ENCODE peak calls at places on chromosomes 11 and 22, in six cellular contexts. One of them, this sample, is unnamed.

GRCh38 chr11:35126000-35126878 is 12.7 kb upstream of the CD44 start:
- DNase-seq in HCT116: no peak
- DNase-seq in H1: no peak
- DNase-seq in GM12878: peak; percentile 88
- DNase-seq in K562: no peak
- DNase-seq in HepG2: no peak
- DNase-seq in this sample: no peak

GRCh38 chr11:134266841-134267251 is 9.3 kb upstream of the GLB1L3 start:
- DNase-seq in HCT116: no peak
- DNase-seq in H1: no peak
- DNase-seq in GM12878: no peak
- DNase-seq in K562: no peak
- DNase-seq in HepG2: no peak
- DNase-seq in this sample: no peak

GRCh38 chr11:114019574-114019973 is 39.9 kb upstream of the ZBTB16 start:
- DNase-seq in HCT116: no peak
- DNase-seq in H1: no peak
- DNase-seq in GM12878: no peak
- DNase-seq in K562: no peak
- DNase-seq in HepG2: no peak
- DNase-seq in this sample: no peak

GRCh38 chr22:39474351-39474991 is 17.7 kb downstream of the MGAT3 start:
- DNase-seq in HCT116: no peak
- DNase-seq in H1: peak; percentile 47
- DNase-seq in GM12878: no peak
- DNase-seq in K562: no peak
- DNase-seq in HepG2: no peak
- DNase-seq in this sample: peak; percentile 77

GRCh38 chr11:34425863-34426262 is 12.9 kb upstream of the CAT start:
- DNase-seq in HCT116: no peak
- DNase-seq in H1: no peak
- DNase-seq in GM12878: no peak
- DNase-seq in K562: no peak
- DNase-seq in HepG2: no peak
- DNase-seq in this sample: no peak

GRCh38 chr11:68002943-68003845 is 703 bp downstream of the UNC93B1 start:
- DNase-seq in HCT116: no peak
- DNase-seq in H1: no peak
- DNase-seq in GM12878: no peak
- DNase-seq in K562: peak; percentile 66
- DNase-seq in HepG2: no peak
- DNase-seq in this sample: no peak

GRCh38 chr11:127943763-127944162 is 643.6 kb downstream of the ETS1 start:
- DNase-seq in HCT116: no peak
- DNase-seq in H1: no peak
- DNase-seq in GM12878: no peak
- DNase-seq in K562: no peak
- DNase-seq in HepG2: no peak
- DNase-seq in this sample: no peak

GRCh38 chr22:28397324-28397723 is 282.3 kb downstream of the TTC28 start:
- DNase-seq in HCT116: no peak
- DNase-seq in H1: no peak
- DNase-seq in GM12878: no peak
- DNase-seq in K562: no peak
- DNase-seq in HepG2: no peak
- DNase-seq in this sample: no peak

GRCh38 chr11:134385774-134386565 is 26.1 kb downstream of the B3GAT1 start:
- DNase-seq in HCT116: no peak
- DNase-seq in H1: no peak
- DNase-seq in GM12878: no peak
- DNase-seq in K562: no peak
- DNase-seq in HepG2: no peak
- DNase-seq in this sample: no peak

GRCh38 chr22:25148149-25148691 is 51.4 kb upstream of the CRYBB3 start:
- DNase-seq in HCT116: no peak
- DNase-seq in H1: no peak
- DNase-seq in GM12878: no peak
- DNase-seq in K562: no peak
- DNase-seq in HepG2: no peak
- DNase-seq in this sample: no peak

GRCh38 chr22:26333088-26333800 is 95.8 kb upstream of the ASPHD2 start:
- DNase-seq in HCT116: no peak
- DNase-seq in H1: no peak
- DNase-seq in GM12878: no peak
- DNase-seq in K562: no peak
- DNase-seq in HepG2: no peak
- DNase-seq in this sample: no peak

GRCh38 chr11:60544077-60544476 is 28.9 kb downstream of the MS4A13 start:
- DNase-seq in HCT116: no peak
- DNase-seq in H1: no peak
- DNase-seq in GM12878: no peak
- DNase-seq in K562: no peak
- DNase-seq in HepG2: no peak
- DNase-seq in this sample: no peak

GRCh38 chr11:65290448-65291165 is 24.1 kb upstream of the CDC42EP2 start:
- DNase-seq in HCT116: no peak
- DNase-seq in H1: no peak
- DNase-seq in GM12878: peak; percentile 69
- DNase-seq in K562: peak; percentile 34
- DNase-seq in HepG2: no peak
- DNase-seq in this sample: no peak

GRCh38 chr11:4539603-4540219 is 5.3 kb upstream of the OR52M1 start:
- DNase-seq in HCT116: no peak
- DNase-seq in H1: no peak
- DNase-seq in GM12878: no peak
- DNase-seq in K562: peak; percentile 55
- DNase-seq in HepG2: peak; percentile 18
- DNase-seq in this sample: peak; percentile 27

GRCh38 chr11:60918941-60919275 is 5.0 kb downstream of the TMEM109 start:
- DNase-seq in HCT116: no peak
- DNase-seq in H1: no peak
- DNase-seq in GM12878: no peak
- DNase-seq in K562: no peak
- DNase-seq in HepG2: no peak
- DNase-seq in this sample: no peak

GRCh38 chr11:7527029-7527428 is 13.2 kb downstream of the PPFIBP2 start:
- DNase-seq in HCT116: no peak
- DNase-seq in H1: no peak
- DNase-seq in GM12878: no peak
- DNase-seq in K562: no peak
- DNase-seq in HepG2: no peak
- DNase-seq in this sample: no peak

GRCh38 chr22:37244922-37245722 is 1.1 kb upstream of the RAC2 start:
- DNase-seq in HCT116: no peak
- DNase-seq in H1: no peak
- DNase-seq in GM12878: no peak
- DNase-seq in K562: no peak
- DNase-seq in HepG2: no peak
- DNase-seq in this sample: no peak

GRCh38 chr11:129374081-129374992 is 1.3 kb upstream of the BARX2 start:
- DNase-seq in HCT116: no peak
- DNase-seq in H1: no peak
- DNase-seq in GM12878: no peak
- DNase-seq in K562: no peak
- DNase-seq in HepG2: no peak
- DNase-seq in this sample: no peak

GRCh38 chr22:23783496-23784167 is 3.1 kb upstream of the SMARCB1 start:
- DNase-seq in HCT116: no peak
- DNase-seq in H1: no peak
- DNase-seq in GM12878: no peak
- DNase-seq in K562: no peak
- DNase-seq in HepG2: no peak
- DNase-seq in this sample: no peak

GRCh38 chr11:132024587-132025295 is 654.3 kb downstream of the NTM start:
- DNase-seq in HCT116: no peak
- DNase-seq in H1: no peak
- DNase-seq in GM12878: peak; percentile 40
- DNase-seq in K562: no peak
- DNase-seq in HepG2: no peak
- DNase-seq in this sample: no peak

GRCh38 chr11:114059278-114059983 is at the start of gene ZBTB16:
- DNase-seq in HCT116: no peak
- DNase-seq in H1: peak; percentile 61
- DNase-seq in GM12878: no peak
- DNase-seq in K562: peak; percentile 63
- DNase-seq in HepG2: no peak
- DNase-seq in this sample: peak; percentile 48

GRCh38 chr22:43992331-43992821 is 31.7 kb upstream of the PARVB start:
- DNase-seq in HCT116: no peak
- DNase-seq in H1: no peak
- DNase-seq in GM12878: no peak
- DNase-seq in K562: no peak
- DNase-seq in HepG2: no peak
- DNase-seq in this sample: no peak

GRCh38 chr22:24695958-24696511 is 78.5 kb downstream of the PIWIL3 start:
- DNase-seq in HCT116: no peak
- DNase-seq in H1: no peak
- DNase-seq in GM12878: no peak
- DNase-seq in K562: peak; percentile 35
- DNase-seq in HepG2: no peak
- DNase-seq in this sample: no peak

GRCh38 chr11:36218283-36218921 is 70.8 kb downstream of the COMMD9 start:
- DNase-seq in HCT116: no peak
- DNase-seq in H1: no peak
- DNase-seq in GM12878: no peak
- DNase-seq in K562: no peak
- DNase-seq in HepG2: no peak
- DNase-seq in this sample: no peak

GRCh38 chr11:80285076-80285790 is 844.4 kb upstream of the TENM4 start:
- DNase-seq in HCT116: no peak
- DNase-seq in H1: no peak
- DNase-seq in GM12878: no peak
- DNase-seq in K562: no peak
- DNase-seq in HepG2: no peak
- DNase-seq in this sample: no peak

GRCh38 chr22:30742291-30743256 is 47.9 kb downstream of the OSBP2 start:
- DNase-seq in HCT116: no peak
- DNase-seq in H1: no peak
- DNase-seq in GM12878: no peak
- DNase-seq in K562: no peak
- DNase-seq in HepG2: no peak
- DNase-seq in this sample: no peak

GRCh38 chr11:109302591-109303334 is 119.2 kb upstream of the C11orf87 start:
- DNase-seq in HCT116: no peak
- DNase-seq in H1: no peak
- DNase-seq in GM12878: no peak
- DNase-seq in K562: no peak
- DNase-seq in HepG2: no peak
- DNase-seq in this sample: no peak

GRCh38 chr22:38262051-38262795 is 10.6 kb downstream of the TMEM184B start:
- DNase-seq in HCT116: no peak
- DNase-seq in H1: no peak
- DNase-seq in GM12878: no peak
- DNase-seq in K562: peak; percentile 33
- DNase-seq in HepG2: peak; percentile 54
- DNase-seq in this sample: no peak

GRCh38 chr11:100715163-100715792 is 28.2 kb downstream of the ARHGAP42 start:
- DNase-seq in HCT116: no peak
- DNase-seq in H1: no peak
- DNase-seq in GM12878: no peak
- DNase-seq in K562: no peak
- DNase-seq in HepG2: no peak
- DNase-seq in this sample: no peak

GRCh38 chr11:100719362-100719761 is 32.3 kb downstream of the ARHGAP42 start:
- DNase-seq in HCT116: no peak
- DNase-seq in H1: peak; percentile 19
- DNase-seq in GM12878: no peak
- DNase-seq in K562: no peak
- DNase-seq in HepG2: no peak
- DNase-seq in this sample: peak; percentile 59

GRCh38 chr11:100716848-100717247 is 29.8 kb downstream of the ARHGAP42 start:
- DNase-seq in HCT116: no peak
- DNase-seq in H1: no peak
- DNase-seq in GM12878: no peak
- DNase-seq in K562: no peak
- DNase-seq in HepG2: no peak
- DNase-seq in this sample: no peak

GRCh38 chr11:100719809-100720221 is 32.7 kb downstream of the ARHGAP42 start:
- DNase-seq in HCT116: peak; percentile 63
- DNase-seq in H1: no peak
- DNase-seq in GM12878: no peak
- DNase-seq in K562: no peak
- DNase-seq in HepG2: no peak
- DNase-seq in this sample: peak; percentile 39
- TF ChIP-seq ZNF274 in HCT116: no peak
- TF ChIP-seq ZNF274 in H1: no peak
- TF ChIP-seq ZNF274 in GM12878: no peak
- TF ChIP-seq ZNF274 in K562: no peak
- TF ChIP-seq ZNF274 in HepG2: no peak
- TF ChIP-seq ZNF274 in this sample: no peak

DNA sequence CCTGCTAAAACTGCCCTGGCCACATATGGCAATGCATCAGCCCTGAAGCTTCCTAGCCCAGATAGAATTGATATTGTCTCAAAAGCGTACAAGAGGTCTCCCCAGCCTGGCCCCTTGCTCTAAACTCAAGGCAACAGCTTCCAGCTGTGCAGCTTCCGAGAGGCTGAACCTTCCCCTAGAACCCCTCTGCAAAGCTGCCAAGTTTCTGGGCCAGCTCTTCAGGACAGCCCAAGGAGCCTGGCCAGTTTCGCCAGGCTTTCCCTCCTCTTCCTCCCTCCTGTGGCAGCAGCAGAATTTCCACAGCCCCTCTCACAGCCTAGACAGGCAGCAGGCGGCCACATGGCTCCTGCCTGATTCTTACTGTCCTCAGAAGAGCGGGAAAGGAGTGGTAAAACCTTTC is 34.5 kb downstream of the NUMA1 start:
- DNase-seq in HCT116: no peak
- DNase-seq in H1: no peak
- DNase-seq in GM12878: no peak
- DNase-seq in K562: no peak
- DNase-seq in HepG2: no peak
- DNase-seq in this sample: no peak
- H3K9ac ChIP-seq in HCT116: no peak overlapping the region
- H3K9ac ChIP-seq in H1: no peak overlapping the region
- H3K9ac ChIP-seq in GM12878: no peak overlapping the region
- H3K9ac ChIP-seq in K562: no peak overlapping the region
- H3K9ac ChIP-seq in HepG2: no peak overlapping the region
- H3K9ac ChIP-seq in this sample: no peak overlapping the region

GRCh38 chr11:103396237-103396636 is 287.0 kb downstream of the DYNC2H1 start:
- DNase-seq in HCT116: no peak
- DNase-seq in H1: no peak
- DNase-seq in GM12878: no peak
- DNase-seq in K562: no peak
- DNase-seq in HepG2: no peak
- DNase-seq in this sample: no peak
- TF ChIP-seq YY1 in HCT116: no peak
- TF ChIP-seq YY1 in H1: no peak
- TF ChIP-seq YY1 in GM12878: no peak
- TF ChIP-seq YY1 in K562: no peak
- TF ChIP-seq YY1 in HepG2: no peak
- TF ChIP-seq YY1 in this sample: no peak

DNA sequence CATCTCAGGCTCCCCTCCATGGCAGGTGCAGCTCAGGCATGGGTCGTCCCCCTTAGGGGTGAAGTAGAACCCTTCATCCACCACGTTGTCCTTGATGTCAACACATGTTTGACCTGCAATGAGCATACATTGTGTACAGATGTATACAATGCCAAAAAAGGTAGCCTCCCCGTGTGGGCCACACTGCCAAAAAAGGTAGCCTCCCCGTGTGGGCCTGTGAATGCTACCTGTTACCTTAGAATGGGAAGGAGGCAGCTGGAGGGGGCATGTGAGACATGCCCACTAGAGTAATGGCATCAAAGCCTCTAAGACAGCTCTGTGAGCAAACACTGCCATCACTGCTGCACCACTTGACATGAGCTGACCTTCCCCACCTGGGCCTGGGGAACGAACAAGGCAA is 73.7 kb downstream of the DGCR2 start:
- DNase-seq in HCT116: no peak
- DNase-seq in H1: no peak
- DNase-seq in GM12878: no peak
- DNase-seq in K562: no peak
- DNase-seq in HepG2: no peak
- DNase-seq in this sample: no peak
- TF ChIP-seq ZNF274 in HCT116: no peak
- TF ChIP-seq ZNF274 in H1: no peak
- TF ChIP-seq ZNF274 in GM12878: no peak
- TF ChIP-seq ZNF274 in K562: no peak
- TF ChIP-seq ZNF274 in HepG2: no peak
- TF ChIP-seq ZNF274 in this sample: no peak